ENCODE peak calls at places on chromosomes 2 and 18, in seven cellular contexts. C, E, B, A, Y, W and R are unnamed samples.

GRCh38 chr2:118224144-118224887 is 136.0 kb downstream of the INSIG2 start:
- DNase-seq in C (peak), E (peak), B (peak), A (no peak), Y (peak), W (peak), R (no peak)

GRCh38 chr2:100106460-100106859 is 35.9 kb downstream of the AFF3 start:
- DNase-seq in C (peak), E (no peak), B (no peak), A (no peak), Y (peak), W (peak), R (no peak)

GRCh38 chr2:156459720-156460119 is 23.5 kb downstream of the GPD2 start:
- DNase-seq in C (no peak), E (no peak), B (no peak), A (no peak), Y (no peak), W (no peak), R (no peak)

GRCh38 chr18:33802955-33803354 is 224.9 kb downstream of the ASXL3 start:
- DNase-seq in C (no peak), E (no peak), B (peak), A (no peak), Y (no peak), W (no peak), R (no peak)

GRCh38 chr2:60553496-60553991 is at the start of gene BCL11A:
- DNase-seq in C (peak), E (no peak), B (no peak), A (no peak), Y (peak), W (no peak), R (peak)

GRCh38 chr2:164430166-164430783 is 191.0 kb downstream of the GRB14 start:
- DNase-seq in C (peak), E (no peak), B (no peak), A (peak), Y (peak), W (no peak), R (peak)

GRCh38 chr2:170740660-170741059 is 25.5 kb downstream of the SP5 start:
- DNase-seq in C (no peak), E (no peak), B (no peak), A (no peak), Y (no peak), W (peak), R (no peak)

GRCh38 chr18:48517048-48517447 is 21.8 kb upstream of the CTIF start:
- DNase-seq in C (no peak), E (no peak), B (no peak), A (no peak), Y (no peak), W (no peak), R (no peak)

GRCh38 chr2:20217041-20217970 is 7.6 kb downstream of the SDC1 start:
- DNase-seq in C (no peak), E (no peak), B (peak), A (no peak), Y (no peak), W (no peak), R (no peak)

GRCh38 chr18:24259869-24260662 is 121.2 kb downstream of the CABYR start:
- DNase-seq in C (no peak), E (no peak), B (no peak), A (no peak), Y (no peak), W (no peak), R (no peak)

GRCh38 chr2:190563109-190563508 is 28.6 kb upstream of the NEMP2 start:
- DNase-seq in C (no peak), E (no peak), B (no peak), A (no peak), Y (no peak), W (no peak), R (no peak)

GRCh38 chr2:134917958-134918517 is 584 bp upstream of the CCNT2 start:
- DNase-seq in C (no peak), E (peak), B (no peak), A (no peak), Y (peak), W (no peak), R (no peak)

GRCh38 chr2:33491685-33492084 is 15.2 kb downstream of the RASGRP3 start:
- DNase-seq in C (no peak), E (no peak), B (no peak), A (no peak), Y (no peak), W (no peak), R (no peak)

GRCh38 chr18:9038277-9038871 is 64.1 kb upstream of the NDUFV2 start:
- DNase-seq in C (no peak), E (no peak), B (no peak), A (no peak), Y (peak), W (no peak), R (no peak)

GRCh38 chr2:117858892-117859531 is 44.5 kb downstream of the DDX18 start:
- DNase-seq in C (no peak), E (no peak), B (no peak), A (no peak), Y (no peak), W (no peak), R (no peak)

GRCh38 chr2:60843006-60843405 is 38.4 kb upstream of the REL start:
- DNase-seq in C (no peak), E (no peak), B (no peak), A (no peak), Y (no peak), W (no peak), R (no peak)

GRCh38 chr2:54569745-54570296 is 113.7 kb downstream of the SPTBN1 start:
- DNase-seq in C (no peak), E (no peak), B (no peak), A (no peak), Y (no peak), W (no peak), R (no peak)

GRCh38 chr2:84338069-84338468 is 121.0 kb downstream of the SUCLG1 start:
- DNase-seq in C (peak), E (no peak), B (no peak), A (no peak), Y (no peak), W (no peak), R (no peak)

GRCh38 chr18:45752681-45753080 is 28.7 kb downstream of the SLC14A1 start:
- DNase-seq in C (no peak), E (no peak), B (no peak), A (no peak), Y (no peak), W (no peak), R (no peak)

GRCh38 chr2:58800846-58801245 is 559.7 kb upstream of the FANCL start:
- DNase-seq in C (no peak), E (no peak), B (no peak), A (no peak), Y (no peak), W (no peak), R (no peak)

GRCh38 chr2:70932631-70933230 is 3.0 kb upstream of the ATP6V1B1 start:
- DNase-seq in C (no peak), E (no peak), B (no peak), A (no peak), Y (no peak), W (peak), R (no peak)

GRCh38 chr2:136136921-136137320 is 19.0 kb upstream of the CXCR4 start:
- DNase-seq in C (no peak), E (no peak), B (no peak), A (no peak), Y (no peak), W (no peak), R (no peak)

GRCh38 chr2:60818272-60818671 is 62.2 kb downstream of the PAPOLG start:
- DNase-seq in C (peak), E (no peak), B (no peak), A (no peak), Y (peak), W (no peak), R (no peak)

GRCh38 chr2:196535080-196535479 is 104.4 kb upstream of the CCDC150 start:
- DNase-seq in C (no peak), E (no peak), B (no peak), A (no peak), Y (no peak), W (no peak), R (no peak)

GRCh38 chr2:219280682-219281081 is 1.5 kb downstream of the DNAJB2 start:
- DNase-seq in C (no peak), E (no peak), B (no peak), A (no peak), Y (no peak), W (no peak), R (no peak)

GRCh38 chr18:36470896-36471295 is 173.4 kb downstream of the FHOD3 start:
- DNase-seq in C (no peak), E (no peak), B (no peak), A (no peak), Y (no peak), W (no peak), R (no peak)

GRCh38 chr2:67993329-67993728 is 69.5 kb downstream of the C1D start:
- DNase-seq in C (no peak), E (no peak), B (no peak), A (no peak), Y (no peak), W (no peak), R (no peak)

GRCh38 chr2:96251721-96252292 is 14.0 kb downstream of the TMEM127 start:
- DNase-seq in C (peak), E (peak), B (no peak), A (peak), Y (peak), W (no peak), R (peak)

GRCh38 chr2:105376789-105377231 is 22.0 kb downstream of the FHL2 start:
- DNase-seq in C (peak), E (no peak), B (no peak), A (no peak), Y (peak), W (no peak), R (no peak)

GRCh38 chr2:43159797-43160196 is 66.6 kb downstream of the ZFP36L2 start:
- DNase-seq in C (no peak), E (no peak), B (no peak), A (no peak), Y (no peak), W (no peak), R (no peak)

GRCh38 chr2:212619954-212620353 is 81.4 kb upstream of the ERBB4 start:
- DNase-seq in C (peak), E (no peak), B (no peak), A (no peak), Y (no peak), W (no peak), R (no peak)

GRCh38 chr2:63665091-63665490 is 76.3 kb downstream of the MDH1 start:
- DNase-seq in C (no peak), E (no peak), B (no peak), A (no peak), Y (no peak), W (no peak), R (no peak)

GRCh38 chr18:43665239-43665788 is 388.0 kb upstream of the SYT4 start:
- DNase-seq in C (peak), E (no peak), B (no peak), A (no peak), Y (peak), W (no peak), R (peak)

GRCh38 chr2:127961729-127962128 is 66.1 kb downstream of the SAP130 start:
- DNase-seq in C (no peak), E (no peak), B (no peak), A (no peak), Y (no peak), W (no peak), R (no peak)

GRCh38 chr2:8574196-8575010 is 107.5 kb upstream of the ID2 start:
- DNase-seq in C (no peak), E (no peak), B (peak), A (no peak), Y (no peak), W (no peak), R (no peak)

DNA sequence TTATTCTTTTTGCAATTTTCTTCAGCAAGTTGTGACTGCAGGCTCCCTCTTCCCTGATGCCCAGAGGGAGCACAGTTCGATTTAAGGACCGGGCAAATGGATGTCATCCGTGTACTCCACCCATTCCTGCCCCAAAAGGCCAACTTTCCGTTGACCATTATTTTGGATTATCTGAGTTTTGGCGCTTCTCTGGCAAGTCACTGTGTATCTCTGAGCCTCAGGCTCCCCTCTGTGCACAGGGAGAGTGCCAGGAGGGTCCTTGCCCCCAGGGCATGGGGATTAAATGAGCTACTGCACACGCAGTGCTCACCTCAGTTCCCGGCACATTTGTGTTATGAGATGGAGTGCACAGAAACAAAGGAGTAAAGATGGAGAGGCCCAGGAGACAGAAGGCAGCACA is 41.4 kb upstream of the HDAC4 start:
- DNase-seq in C (no peak), E (no peak), B (no peak), A (no peak), Y (no peak), W (peak), R (no peak)
- H3K27ac ChIP-seq in C (no peak), E (no peak), B (no peak), A (no peak), Y (no peak), W (no peak), R (no peak)

GRCh38 chr2:239339726-239340654 is 60.8 kb downstream of the HDAC4 start:
- DNase-seq in C (no peak), E (no peak), B (no peak), A (no peak), Y (no peak), W (peak), R (no peak)
- H3K27ac ChIP-seq in C (no peak), E (no peak), B (no peak), A (no peak), Y (no peak), W (peak), R (no peak)

GRCh38 chr2:180707175-180707866 is 273.1 kb upstream of the UBE2E3 start:
- DNase-seq in C (no peak), E (no peak), B (no peak), A (no peak), Y (no peak), W (no peak), R (no peak)

GRCh38 chr2:180707867-180708205 is 272.6 kb upstream of the UBE2E3 start:
- DNase-seq in C (peak), E (no peak), B (no peak), A (peak), Y (peak), W (no peak), R (peak)

GRCh38 chr2:180705551-180705950 is 274.9 kb upstream of the UBE2E3 start:
- DNase-seq in C (no peak), E (no peak), B (no peak), A (no peak), Y (no peak), W (no peak), R (no peak)

GRCh38 chr2:180706694-180707093 is 273.7 kb upstream of the UBE2E3 start:
- DNase-seq in C (no peak), E (no peak), B (no peak), A (no peak), Y (peak), W (no peak), R (no peak)

DNA sequence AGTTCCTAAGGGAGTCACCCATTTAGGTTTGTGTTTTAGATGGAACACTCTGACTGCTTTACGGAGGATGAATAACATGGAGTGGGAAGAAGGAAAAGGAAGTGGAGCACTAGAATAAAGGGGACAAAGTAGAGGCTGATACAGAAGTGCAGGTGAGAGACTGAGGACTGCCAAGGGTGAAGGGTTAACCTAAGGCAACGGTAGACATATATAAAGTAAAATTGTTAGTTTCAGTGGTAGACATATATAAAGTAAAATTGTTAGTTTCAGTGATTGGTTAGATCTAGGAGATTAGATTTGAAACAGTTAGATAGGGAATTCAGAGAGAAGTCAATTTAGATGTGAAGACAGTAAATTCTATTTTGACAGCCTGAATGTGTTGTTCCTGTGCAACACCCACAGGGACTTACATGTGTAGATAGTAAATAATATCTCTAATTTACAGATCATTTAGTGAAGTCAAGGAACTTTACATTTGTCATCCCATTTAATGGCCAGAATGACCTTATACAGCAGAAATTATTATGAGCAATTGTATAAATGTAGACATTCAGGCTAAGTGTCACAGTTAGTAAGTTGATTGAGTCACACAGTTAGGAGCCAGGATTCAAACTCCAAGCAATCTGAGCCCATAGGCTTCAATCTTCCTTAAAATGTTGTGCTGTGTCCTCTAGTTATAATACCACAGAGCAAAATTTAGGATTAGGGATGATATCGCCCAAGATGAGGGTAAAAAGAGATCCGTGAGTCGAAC is 270.8 kb upstream of the UBE2E3 start:
- DNase-seq in C (no peak), E (no peak), B (no peak), A (no peak), Y (no peak), W (no peak), R (no peak)
- H3K27ac ChIP-seq in C (no peak), E (no peak), B (no peak), A (no peak), Y (no peak), W (no peak), R (no peak)

GRCh38 chr2:75587954-75588587 is 27.3 kb upstream of the EVA1A start:
- DNase-seq in C (peak), E (no peak), B (no peak), A (no peak), Y (peak), W (no peak), R (peak)

GRCh38 chr2:75592888-75593287 is 32.1 kb upstream of the EVA1A start:
- DNase-seq in C (no peak), E (no peak), B (no peak), A (no peak), Y (no peak), W (no peak), R (no peak)

GRCh38 chr2:75592028-75592427 is 31.3 kb upstream of the EVA1A start:
- DNase-seq in C (peak), E (no peak), B (no peak), A (no peak), Y (peak), W (no peak), R (no peak)

GRCh38 chr2:75586971-75587370 is 26.2 kb upstream of the EVA1A start:
- DNase-seq in C (no peak), E (no peak), B (no peak), A (no peak), Y (no peak), W (no peak), R (no peak)

DNA sequence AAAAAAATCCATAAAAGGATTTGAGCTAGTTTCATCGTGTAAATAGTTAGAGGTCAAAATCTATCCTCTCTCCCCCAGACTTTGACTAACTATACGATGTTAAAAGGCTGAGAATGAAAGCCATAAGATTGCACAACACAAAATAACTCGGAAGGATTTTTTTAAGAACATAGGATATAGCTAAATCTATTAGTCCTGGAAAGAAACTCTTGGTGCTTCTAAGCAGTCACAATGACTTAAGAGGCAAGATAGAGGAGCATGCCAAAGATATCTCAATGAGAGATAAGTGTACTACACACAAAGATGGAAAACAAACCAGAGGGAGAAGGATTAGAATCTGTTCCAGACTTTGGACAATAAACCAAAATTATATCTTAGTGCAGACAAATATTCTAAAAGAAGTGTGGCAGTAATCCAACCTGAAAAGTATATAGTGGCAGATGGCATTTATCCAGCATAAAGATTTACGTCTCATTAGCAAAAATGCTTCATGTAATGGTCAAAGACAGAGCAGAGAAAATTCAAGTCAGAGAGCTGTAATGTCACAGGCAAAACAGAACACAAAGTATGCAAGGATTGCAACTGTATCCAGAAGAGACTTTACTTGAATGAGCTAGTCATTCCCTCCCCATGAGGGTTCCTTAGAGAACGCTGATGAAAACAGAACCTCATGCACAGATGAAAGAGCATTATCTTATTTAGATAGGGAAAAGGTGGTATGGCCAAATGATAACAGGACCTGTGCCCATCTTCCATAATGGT is 28.8 kb upstream of the EVA1A start:
- DNase-seq in C (peak), E (no peak), B (no peak), A (no peak), Y (peak), W (no peak), R (no peak)
- H3K27ac ChIP-seq in C (no peak), E (no peak), B (no peak), A (no peak), Y (peak), W (no peak), R (no peak)

GRCh38 chr2:179954026-179954425 is 53.1 kb downstream of the CWC22 start:
- DNase-seq in C (no peak), E (no peak), B (no peak), A (no peak), Y (no peak), W (no peak), R (no peak)
- H3K27ac ChIP-seq in C (no peak), E (no peak), B (no peak), A (no peak), Y (no peak), W (no peak), R (no peak)

GRCh38 chr2:11499081-11499743 is 33.3 kb upstream of the E2F6 start:
- DNase-seq in C (no peak), E (no peak), B (peak), A (no peak), Y (no peak), W (no peak), R (no peak)
- H3K27ac ChIP-seq in C (no peak), E (peak), B (peak), A (no peak), Y (no peak), W (peak), R (no peak)

DNA sequence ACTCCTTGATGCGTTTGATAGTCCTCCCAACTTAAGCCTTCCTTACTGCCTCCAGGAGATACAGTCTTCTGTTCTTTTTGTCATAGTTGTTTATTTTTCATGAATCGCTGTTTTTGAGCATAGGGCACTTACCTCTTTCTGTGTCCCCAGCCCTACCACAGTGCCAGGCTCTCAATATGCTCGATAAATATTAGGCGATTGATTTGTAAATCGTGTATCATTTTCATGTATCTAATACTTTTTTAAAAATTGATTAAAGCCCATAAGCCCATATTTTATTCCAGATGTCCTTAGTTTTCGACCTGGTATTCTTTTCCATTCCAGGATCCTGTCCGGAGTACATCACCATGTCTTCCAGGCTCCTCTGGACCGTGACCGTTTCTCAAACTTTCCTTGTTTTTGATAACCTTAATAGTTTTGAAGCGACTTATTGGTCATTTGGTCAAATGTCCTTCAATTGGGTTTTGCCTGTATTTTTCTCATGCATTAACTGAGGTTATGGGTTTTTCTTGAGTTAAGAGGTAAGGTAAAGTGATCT is 444 bp upstream of the MMADHC start:
- DNase-seq in C (no peak), E (no peak), B (no peak), A (no peak), Y (no peak), W (no peak), R (no peak)
- H3K27ac ChIP-seq in C (peak), E (peak), B (peak), A (peak), Y (no peak), W (peak), R (no peak)

GRCh38 chr2:26412091-26412673 is 10.5 kb downstream of the DRC1 start:
- DNase-seq in C (peak), E (no peak), B (no peak), A (no peak), Y (peak), W (no peak), R (no peak)
- H3K27ac ChIP-seq in C (no peak), E (no peak), B (peak), A (no peak), Y (no peak), W (no peak), R (no peak)